ENCODE peak calls at places on chromosomes 12 and 14, in six cellular contexts. A is A549, T is brain microvascular endothelial cell, E is ovary, Z is HCT116, C is heart right ventricle. O is an unnamed sample.

GRCh38 chr14:24259282-24260025 is 3.5 kb downstream of the TGM1 start:
- DNase-seq in T (no peak), C (no peak), Z (no peak), E (no peak), A (no peak), O (no peak)

GRCh38 chr14:93023802-93024434 is 91.8 kb downstream of the ITPK1 start:
- DNase-seq in A (no peak), C (no peak), E (no peak), T (no peak), Z (no peak), O (no peak)

GRCh38 chr12:116136340-116136739 is 141.2 kb downstream of the MED13L start:
- DNase-seq in E (no peak), T (no peak), A (no peak), C (no peak), Z (no peak), O (no peak)

GRCh38 chr12:81330480-81330879 is 252.6 kb downstream of the ACSS3 start:
- DNase-seq in T (peak), A (no peak), C (no peak), E (no peak), Z (no peak), O (no peak)

GRCh38 chr12:51324953-51325352 is 979 bp upstream of the BIN2 start:
- DNase-seq in Z (no peak), E (no peak), A (no peak), C (no peak), T (no peak), O (no peak)

GRCh38 chr12:6276936-6277615 is 33.4 kb upstream of the PLEKHG6 start:
- DNase-seq in T (no peak), C (no peak), A (no peak), E (no peak), Z (no peak), O (no peak)

GRCh38 chr12:13536219-13536910 is 339.8 kb downstream of the EMP1 start:
- DNase-seq in T (no peak), Z (no peak), E (no peak), C (no peak), A (no peak), O (no peak)

GRCh38 chr12:68521321-68521839 is 89.3 kb upstream of the RAP1B start:
- DNase-seq in C (no peak), Z (no peak), E (no peak), A (peak), T (peak), O (no peak)

GRCh38 chr14:73250781-73251500 is 13.6 kb downstream of the PAPLN start:
- DNase-seq in A (no peak), T (no peak), Z (no peak), C (no peak), E (no peak), O (no peak)

GRCh38 chr14:74302160-74302628 is 540 bp downstream of the ABCD4 start:
- DNase-seq in Z (no peak), A (peak), E (no peak), C (no peak), T (peak), O (no peak)

GRCh38 chr14:60327447-60328331 is 78.7 kb downstream of the PPM1A start:
- DNase-seq in T (peak), Z (no peak), C (peak), A (no peak), E (no peak), O (peak)

GRCh38 chr12:102962532-102962931 is 5.1 kb downstream of the ASCL1 start:
- DNase-seq in E (no peak), Z (no peak), C (no peak), T (no peak), A (no peak), O (no peak)

GRCh38 chr12:57454566-57455373 is at the start of gene INHBE:
- DNase-seq in T (no peak), E (no peak), C (no peak), A (no peak), Z (no peak), O (no peak)

DNA sequence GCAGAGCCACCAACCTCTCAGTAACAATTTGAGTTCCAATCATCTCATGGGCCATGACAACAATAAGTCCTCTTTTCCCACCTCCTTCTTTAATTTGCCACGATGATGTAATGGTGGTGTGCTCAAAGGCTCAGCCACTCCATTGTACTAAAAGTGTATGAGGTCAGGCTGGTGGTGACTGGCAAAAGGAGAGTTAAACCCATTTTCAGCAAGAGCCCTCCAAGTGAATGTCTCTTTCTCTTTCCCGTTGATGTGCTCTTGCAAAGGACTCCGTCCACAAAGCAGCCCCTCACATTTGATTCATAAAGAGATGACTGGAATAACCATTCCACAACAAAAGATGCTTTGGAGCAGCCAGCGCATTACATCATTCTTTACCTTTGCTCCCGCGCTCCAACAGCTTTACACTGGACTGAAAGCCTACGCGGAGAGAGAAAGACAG is 41.6 kb downstream of the DUSP16 start:
- DNase-seq in Z (no peak), A (no peak), E (no peak), T (no peak), C (no peak), O (no peak)
- H3K27ac ChIP-seq in Z (no peak), A (no peak), E (no peak), T (no peak), C (no peak), O (peak)

GRCh38 chr14:96255501-96256366 is at the start of gene BDKRB1:
- DNase-seq in Z (no peak), E (no peak), C (no peak), A (no peak), T (no peak), O (no peak)

GRCh38 chr14:96257056-96257455 is 1.0 kb downstream of the BDKRB1 start:
- DNase-seq in T (no peak), C (no peak), E (no peak), A (no peak), Z (no peak), O (no peak)

GRCh38 chr14:96254696-96255095 is 1.3 kb upstream of the BDKRB1 start:
- DNase-seq in A (no peak), E (no peak), Z (no peak), C (no peak), T (no peak), O (no peak)

GRCh38 chr14:96257900-96258299 is 1.9 kb downstream of the BDKRB1 start:
- DNase-seq in Z (no peak), T (no peak), A (no peak), C (no peak), E (no peak), O (no peak)

DNA sequence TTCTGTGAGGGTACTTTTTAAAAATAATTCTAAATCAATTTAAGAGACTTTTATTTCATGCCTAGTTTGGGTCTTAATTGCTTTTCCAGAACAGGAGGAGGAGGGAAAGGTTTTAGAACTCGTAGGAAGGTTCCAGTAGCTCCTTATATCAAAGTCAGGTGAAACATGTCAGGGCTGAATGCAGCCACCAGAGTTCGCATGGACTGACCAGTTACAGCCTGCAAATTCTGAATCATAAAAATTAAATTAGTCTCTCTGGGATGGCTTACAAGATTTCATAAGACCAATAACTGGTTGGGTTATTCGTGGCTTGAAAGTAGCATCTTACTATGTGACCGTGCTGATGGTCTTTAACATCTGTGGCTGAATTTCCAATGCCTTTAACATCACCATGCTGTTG is 410 bp downstream of the BDKRB1 start:
- DNase-seq in T (no peak), Z (no peak), C (no peak), A (no peak), E (no peak), O (no peak)
- H3K27ac ChIP-seq in T (no peak), Z (no peak), C (no peak), A (peak), E (no peak), O (no peak)

GRCh38 chr12:17640615-17641014 is 449.4 kb downstream of the RERGL start:
- DNase-seq in T (no peak), A (no peak), Z (no peak), E (no peak), C (no peak), O (no peak)
- H3K27ac ChIP-seq in T (no peak), A (no peak), Z (no peak), E (no peak), C (no peak), O (no peak)

DNA sequence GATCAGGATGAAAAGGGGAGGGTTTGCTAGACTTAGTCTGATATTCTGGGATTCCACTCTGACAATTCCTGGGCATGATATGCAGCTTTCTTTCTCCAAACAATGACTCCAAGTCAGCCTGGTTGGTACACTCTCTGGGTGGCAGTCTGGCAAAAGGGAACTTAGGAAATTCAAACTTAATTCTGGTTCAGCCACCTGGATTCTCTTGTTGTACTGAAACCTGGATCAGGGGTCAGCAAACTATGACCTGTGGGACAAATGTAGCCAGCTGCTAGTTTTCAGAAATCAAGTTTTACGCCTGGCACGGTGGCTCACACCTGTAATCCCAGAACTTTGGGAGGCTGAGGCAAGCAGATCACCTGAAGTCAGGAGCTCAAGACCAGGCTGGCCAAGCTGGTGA is 6.2 kb downstream of the AMN1 start:
- DNase-seq in E (no peak), Z (no peak), T (no peak), C (no peak), A (no peak), O (no peak)
- H3K27ac ChIP-seq in E (no peak), Z (no peak), T (no peak), C (no peak), A (no peak), O (no peak)

DNA sequence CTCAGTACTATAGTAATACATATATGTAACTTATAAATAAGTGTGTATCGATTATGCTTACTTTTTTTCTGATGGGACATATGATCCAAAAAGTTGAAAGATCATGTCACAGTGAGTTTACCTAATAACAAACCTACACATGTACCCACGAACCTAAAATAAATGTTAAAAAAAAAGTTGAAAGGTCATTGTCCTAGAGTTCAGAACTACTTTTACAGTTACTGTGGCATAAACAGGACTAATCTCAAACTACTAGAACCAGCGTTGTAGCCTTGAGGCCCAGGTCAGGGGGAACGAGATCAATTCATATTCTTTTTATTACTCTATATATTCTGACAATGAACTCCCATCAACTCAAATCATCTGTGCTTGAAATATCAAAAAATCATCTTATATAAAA is 81.8 kb downstream of the ITPR2 start:
- DNase-seq in Z (no peak), A (no peak), C (no peak), E (no peak), T (no peak), O (no peak)
- H3K27ac ChIP-seq in Z (no peak), A (no peak), C (no peak), E (no peak), T (no peak), O (no peak)

GRCh38 chr14:104546591-104547309 is 32.8 kb upstream of the C14orf180 start:
- DNase-seq in Z (no peak), T (no peak), E (no peak), A (no peak), C (no peak), O (no peak)
- H3K27ac ChIP-seq in Z (no peak), T (no peak), E (no peak), A (no peak), C (no peak), O (no peak)

DNA sequence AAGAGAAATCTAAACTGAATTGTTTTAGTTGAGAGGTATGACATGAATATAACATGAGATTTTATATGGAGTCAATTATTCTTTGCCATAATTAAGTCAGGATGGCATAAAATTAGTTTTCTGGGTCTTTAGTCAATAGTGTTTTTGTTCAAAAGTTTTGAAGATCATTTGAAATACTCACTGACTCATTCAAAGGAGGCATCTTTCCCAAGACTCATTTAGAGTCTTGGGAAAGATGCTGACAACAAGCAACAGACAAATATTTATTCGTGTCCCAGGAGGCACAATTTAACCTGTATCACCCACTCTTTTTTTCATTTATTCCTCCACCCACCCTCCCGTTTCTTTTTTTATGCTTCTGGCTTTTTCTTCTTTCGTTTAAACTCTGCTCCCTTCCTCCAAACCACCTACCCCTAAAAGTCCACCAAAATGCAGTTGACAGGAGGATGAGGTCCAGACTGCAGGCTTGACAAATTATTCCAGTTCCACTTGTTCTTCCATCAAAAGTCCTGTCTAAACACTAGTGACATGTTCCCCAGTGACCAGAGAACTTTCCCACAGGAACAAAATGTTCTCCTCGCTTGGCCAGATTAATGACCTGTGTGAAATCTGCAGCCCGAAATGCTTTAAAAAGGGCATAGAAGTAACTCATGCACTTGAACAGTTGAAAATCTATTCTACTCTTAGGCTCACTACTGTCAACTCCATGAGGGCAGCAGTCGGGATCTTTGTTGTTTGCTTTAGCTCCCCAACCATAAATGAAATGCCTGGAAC is 43.3 kb upstream of the CSRP2 start:
- DNase-seq in T (no peak), E (no peak), A (no peak), Z (no peak), C (no peak), O (no peak)
- H3K27ac ChIP-seq in T (no peak), E (no peak), A (no peak), Z (no peak), C (no peak), O (no peak)

DNA sequence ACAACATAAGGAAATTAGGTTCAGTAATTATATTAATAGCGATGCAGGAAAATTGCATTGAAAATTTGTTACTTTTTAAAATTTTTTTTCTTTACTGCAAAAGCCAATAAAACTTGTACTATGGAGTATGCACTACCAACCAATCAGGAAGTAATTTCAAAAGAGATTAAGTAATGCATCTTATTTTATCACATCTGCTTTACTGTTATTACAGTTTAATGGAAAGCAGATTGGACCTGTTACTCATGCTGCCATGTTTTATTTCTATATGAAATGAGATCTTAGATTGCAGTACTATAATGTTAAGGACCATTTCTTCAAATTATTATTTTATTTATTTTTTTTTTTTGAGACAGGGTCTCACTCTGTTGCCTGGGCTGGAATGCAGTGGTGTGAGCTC is 1.7 kb upstream of the STRN3 start:
- DNase-seq in Z (no peak), A (no peak), C (no peak), E (no peak), T (no peak), O (no peak)
- H3K27ac ChIP-seq in Z (peak), A (peak), C (no peak), E (no peak), T (no peak), O (no peak)

GRCh38 chr14:30223385-30223785 is 295.7 kb upstream of the PRKD1 start:
- DNase-seq in C (peak), T (peak), E (peak), Z (peak), A (peak), O (no peak)
- H3K27ac ChIP-seq in C (no peak), T (no peak), E (no peak), Z (no peak), A (no peak), O (no peak)

DNA sequence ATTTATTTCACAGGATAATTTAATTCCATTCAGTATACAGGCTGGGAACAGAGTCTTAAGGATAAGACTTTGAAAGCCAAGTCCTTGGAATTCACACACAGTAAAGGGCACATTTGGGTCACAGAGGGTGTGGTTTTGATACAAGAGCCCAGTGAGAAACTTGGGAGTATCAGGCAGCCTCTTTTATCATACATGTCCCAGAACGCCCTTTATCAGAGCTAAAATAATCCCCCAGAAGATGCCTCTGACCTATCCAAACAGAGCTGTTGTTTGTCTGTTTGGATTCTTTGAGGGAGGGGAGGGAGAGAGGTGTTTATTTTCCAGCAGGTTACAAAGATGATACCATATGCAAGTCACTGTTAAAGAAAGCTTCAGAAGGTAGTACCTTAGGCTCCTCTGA is 167.6 kb downstream of the PRKCH start:
- DNase-seq in Z (no peak), C (no peak), A (no peak), T (no peak), E (no peak), O (no peak)
- H3K27ac ChIP-seq in Z (no peak), C (peak), A (peak), T (no peak), E (no peak), O (peak)